ENCODE peak calls at places on chromosomes 5 and 9, in eight cellular contexts. X is heart right ventricle, V is GM10248, S is PC-3, M is K562, R is AG09309, I is stomach, J is nephron progenitor cell. A is an unnamed sample.

GRCh38 chr5:100306000-100306399 is 229.2 kb upstream of the FAM174A start:
- DNase-seq in X (no peak), V (no peak), S (peak; percentile 5), M (no peak), R (no peak), I (no peak), J (no peak), A (no peak)

GRCh38 chr5:1161832-1162229 is 39.6 kb upstream of the SLC6A19 start:
- DNase-seq in X (peak; percentile 83), V (no peak), S (peak; percentile 81), M (no peak), R (no peak), I (peak; percentile 85), J (no peak), A (peak; percentile 89)

GRCh38 chr5:134131578-134132350 is 17.3 kb downstream of the TCF7 start:
- DNase-seq in X (no peak), V (no peak), S (no peak), M (no peak), R (no peak), I (no peak), J (no peak), A (no peak)

GRCh38 chr5:172872997-172873491 is 39.0 kb downstream of the ERGIC1 start:
- DNase-seq in X (peak; percentile 82), V (no peak), S (no peak), M (no peak), R (no peak), I (no peak), J (no peak), A (no peak)

GRCh38 chr9:135422340-135422944 is 57.1 kb upstream of the PPP1R26 start:
- DNase-seq in X (no peak), V (no peak), S (no peak), M (peak; percentile 3), R (no peak), I (no peak), J (no peak), A (no peak)

GRCh38 chr9:124771867-124772621 is 933 bp upstream of the NR6A1 start:
- DNase-seq in X (peak; percentile 73), V (peak; percentile 58), S (peak; percentile 73), M (peak; percentile 79), R (no peak), I (peak; percentile 70), J (peak; percentile 87), A (peak; percentile 77)

GRCh38 chr9:4382722-4383317 is 83.0 kb upstream of the GLIS3 start:
- DNase-seq in X (no peak), V (peak; percentile 25), S (peak; percentile 50), M (no peak), R (no peak), I (no peak), J (no peak), A (peak; percentile 4)

GRCh38 chr5:173245319-173246134 is 10.5 kb upstream of the NKX2-5 start:
- DNase-seq in X (peak; percentile 45), V (no peak), S (no peak), M (no peak), R (no peak), I (no peak), J (no peak), A (no peak)

GRCh38 chr5:21802869-21803490 is 1050.2 kb downstream of the CDH12 start:
- DNase-seq in X (no peak), V (peak; percentile 20), S (peak; percentile 79), M (no peak), R (no peak), I (no peak), J (no peak), A (no peak)
- TF ChIP-seq CTCF in X (peak; percentile 64), V (peak; percentile 44), S (peak; percentile 95), M (no peak), R (peak; percentile 48), I (peak; percentile 16), J (peak; percentile 85), A (peak; percentile 78)

GRCh38 chr5:65925094-65925600 is 1.2 kb upstream of the ERBIN start:
- DNase-seq in X (peak; percentile 75), V (peak; percentile 82), S (peak; percentile 28), M (peak; percentile 41), R (no peak), I (peak; percentile 76), J (no peak), A (peak; percentile 58)
- TF ChIP-seq CTCF in X (no peak), V (no peak), S (no peak), M (no peak), R (no peak), I (no peak), J (no peak), A (no peak)

DNA sequence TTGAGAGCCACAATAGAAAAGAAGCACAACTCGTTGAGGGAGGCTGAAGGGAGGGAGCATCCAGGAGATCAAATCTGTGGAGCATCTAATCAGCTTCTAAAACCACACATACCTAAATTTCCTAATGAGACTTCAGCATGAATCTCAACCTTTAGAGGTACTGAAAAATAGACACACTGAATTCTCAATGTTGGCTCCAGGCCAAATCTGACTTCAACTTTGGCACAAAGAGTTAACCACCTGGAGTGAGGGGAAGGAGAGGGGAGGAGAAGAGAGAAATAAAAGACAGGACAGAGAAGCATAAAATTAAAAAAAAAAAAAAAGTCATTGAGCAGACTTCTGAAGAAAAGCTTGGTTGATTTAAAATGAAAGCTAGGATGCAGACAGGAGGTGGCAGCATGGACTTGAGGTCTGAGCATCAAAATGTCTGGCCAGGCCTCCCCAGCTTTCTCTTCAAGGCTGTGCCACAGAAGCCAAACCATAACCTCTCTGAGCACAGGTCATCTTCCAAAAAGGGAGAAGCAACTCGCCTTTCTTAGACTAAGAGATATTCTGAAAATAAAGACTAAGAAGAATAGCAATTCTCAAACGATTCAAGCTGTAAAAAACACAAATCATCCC is 205.6 kb downstream of the DENND1A start:
- DNase-seq in X (no peak), V (no peak), S (no peak), M (no peak), R (peak; percentile 37), I (no peak), J (no peak), A (no peak)
- TF ChIP-seq CTCF in X (peak; percentile 49), V (no peak), S (no peak), M (no peak), R (peak; percentile 57), I (peak; percentile 8), J (no peak), A (no peak)

DNA sequence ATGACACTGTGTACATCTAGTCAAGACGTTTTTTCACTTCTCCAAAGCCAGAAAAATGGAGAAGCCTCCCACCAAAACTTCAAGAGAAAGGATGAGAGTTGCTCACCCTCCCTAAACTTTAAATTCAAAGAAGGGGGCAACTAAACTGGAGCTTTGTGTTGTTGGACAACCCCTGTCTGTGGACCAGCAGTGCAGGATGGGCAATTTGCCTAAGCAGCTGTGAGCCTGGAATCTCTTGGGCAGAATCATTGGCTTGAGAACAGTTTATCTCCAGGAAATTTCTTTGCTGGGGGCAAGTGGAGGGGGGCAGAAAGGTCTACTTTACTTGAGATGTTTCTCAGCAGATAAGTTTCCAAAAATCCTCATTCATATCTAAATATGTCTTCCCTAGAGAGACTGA is 151.8 kb downstream of the MUSK start:
- DNase-seq in X (no peak), V (no peak), S (no peak), M (no peak), R (no peak), I (no peak), J (no peak), A (no peak)
- TF ChIP-seq CTCF in X (no peak), V (no peak), S (no peak), M (no peak), R (no peak), I (no peak), J (no peak), A (no peak)

GRCh38 chr5:177446184-177447065 is at the start of gene PRR7:
- DNase-seq in X (peak; percentile 64), V (peak; percentile 86), S (peak; percentile 79), M (peak; percentile 86), R (no peak), I (peak; percentile 66), J (peak; percentile 75), A (peak; percentile 88)
- TF ChIP-seq CTCF in X (no peak), V (peak; percentile 21), S (no peak), M (peak; percentile 32), R (no peak), I (no peak), J (no peak), A (no peak)

DNA sequence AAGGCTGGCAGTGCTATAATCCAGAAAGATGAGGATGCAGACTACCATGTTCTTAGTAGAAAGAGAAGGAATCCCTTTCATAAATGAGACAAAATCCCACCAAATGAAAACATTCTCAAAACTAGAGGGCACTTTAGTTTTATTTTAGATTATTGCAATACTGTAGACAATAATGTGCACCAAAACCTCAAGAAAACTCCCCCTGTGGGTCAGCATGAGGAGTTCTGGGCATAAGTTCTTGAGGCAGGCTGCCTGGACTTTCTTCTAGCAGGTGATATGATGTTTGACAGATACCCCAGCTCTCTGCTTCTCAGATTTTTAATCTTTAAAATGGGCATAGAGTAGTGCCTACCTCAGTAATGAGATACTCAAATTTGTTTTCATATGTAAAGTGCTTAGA is 196.3 kb upstream of the CTNND2 start:
- DNase-seq in X (no peak), V (no peak), S (no peak), M (no peak), R (no peak), I (no peak), J (no peak), A (no peak)
- TF ChIP-seq CTCF in X (no peak), V (no peak), S (peak; percentile 48), M (no peak), R (no peak), I (no peak), J (no peak), A (no peak)

DNA sequence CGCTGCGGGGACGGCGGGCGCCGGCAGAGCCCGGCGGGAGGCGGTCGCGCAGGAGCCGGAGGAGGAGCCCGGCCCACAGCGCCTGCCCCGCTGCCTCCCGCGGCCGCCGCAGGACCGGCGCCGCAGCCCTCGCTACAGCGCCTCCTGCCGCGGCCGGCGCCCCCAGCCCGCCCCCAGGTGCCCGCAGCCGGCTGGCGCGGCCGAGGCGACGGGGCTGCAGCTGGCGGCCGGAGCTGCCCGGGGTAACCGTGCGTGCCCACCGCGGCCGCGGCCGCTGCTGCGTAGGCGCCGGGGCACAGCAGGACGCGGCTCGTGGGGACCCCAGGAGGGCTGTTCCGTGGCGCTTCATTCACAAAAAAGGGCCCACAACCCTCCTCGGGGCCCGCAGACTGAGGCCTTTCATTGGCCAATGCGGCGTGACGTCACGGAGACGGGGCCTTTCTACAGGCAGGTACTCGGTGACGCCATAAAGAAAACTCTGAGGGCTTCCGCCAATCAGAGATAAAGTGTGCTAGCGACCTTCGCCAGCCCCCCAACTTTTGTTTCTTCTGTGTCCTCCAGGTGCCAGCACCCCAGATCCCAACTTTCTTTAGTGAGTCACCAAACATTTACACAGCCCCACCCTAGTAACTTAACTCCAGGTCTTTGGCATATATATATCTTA is at the start of gene CDC14B:
- DNase-seq in X (peak; percentile 87), V (peak; percentile 63), S (peak; percentile 86), M (peak; percentile 94), R (no peak), I (peak; percentile 98), J (peak; percentile 90), A (peak; percentile 92)
- TF ChIP-seq CTCF in X (no peak), V (peak; percentile 39), S (no peak), M (peak; percentile 62), R (peak; percentile 12), I (peak; percentile 31), J (no peak), A (no peak)